ENCODE peak calls at places on chromosomes 7 and 10, in five cellular contexts. One of them, this sample, is unnamed.

GRCh38 chr7:80644054-80644453 is 5.6 kb downstream of the CD36 start:
- DNase-seq in HCT116: no peak
- DNase-seq in substantia nigra: no peak
- DNase-seq in ELR: no peak
- DNase-seq in NAMALWA: no peak
- DNase-seq in this sample: no peak

GRCh38 chr10:80708808-80709207 is 171.1 kb downstream of the SH2D4B start:
- DNase-seq in HCT116: no peak
- DNase-seq in NAMALWA: no peak
- DNase-seq in substantia nigra: no peak
- DNase-seq in ELR: no peak
- DNase-seq in this sample: no peak

GRCh38 chr7:20165146-20165510 is 52.1 kb downstream of the MACC1 start:
- DNase-seq in NAMALWA: no peak
- DNase-seq in HCT116: no peak
- DNase-seq in substantia nigra: no peak
- DNase-seq in ELR: no peak
- DNase-seq in this sample: no peak

GRCh38 chr7:104951546-104951945 is 62.5 kb upstream of the KMT2E start:
- DNase-seq in NAMALWA: no peak
- DNase-seq in substantia nigra: no peak
- DNase-seq in ELR: peak; percentile 37
- DNase-seq in HCT116: no peak
- DNase-seq in this sample: no peak

GRCh38 chr10:34102917-34103506 is 712.1 kb downstream of the PARD3 start:
- DNase-seq in ELR: peak; percentile 20
- DNase-seq in substantia nigra: no peak
- DNase-seq in HCT116: no peak
- DNase-seq in NAMALWA: no peak
- DNase-seq in this sample: no peak

GRCh38 chr10:132447446-132448247 is 50.6 kb downstream of the PWWP2B start:
- DNase-seq in HCT116: no peak
- DNase-seq in NAMALWA: peak; percentile 75
- DNase-seq in ELR: peak; percentile 90
- DNase-seq in substantia nigra: no peak
- DNase-seq in this sample: no peak

GRCh38 chr7:28530175-28531142 is 118.1 kb downstream of the CREB5 start:
- DNase-seq in NAMALWA: no peak
- DNase-seq in HCT116: no peak
- DNase-seq in ELR: no peak
- DNase-seq in substantia nigra: no peak
- DNase-seq in this sample: peak; percentile 90

GRCh38 chr10:34731885-34732701 is 83.0 kb downstream of the PARD3 start:
- DNase-seq in NAMALWA: no peak
- DNase-seq in ELR: peak; percentile 80
- DNase-seq in HCT116: no peak
- DNase-seq in substantia nigra: no peak
- DNase-seq in this sample: peak; percentile 83

GRCh38 chr7:134480202-134480601 is 21.3 kb upstream of the AKR1B1 start:
- DNase-seq in ELR: no peak
- DNase-seq in substantia nigra: no peak
- DNase-seq in HCT116: no peak
- DNase-seq in NAMALWA: no peak
- DNase-seq in this sample: no peak

GRCh38 chr7:66847879-66848810 is 72.9 kb upstream of the TMEM248 start:
- DNase-seq in HCT116: no peak
- DNase-seq in NAMALWA: no peak
- DNase-seq in ELR: peak; percentile 80
- DNase-seq in substantia nigra: no peak
- DNase-seq in this sample: no peak

GRCh38 chr10:78502208-78502943 is 468.7 kb downstream of the RPS24 start:
- DNase-seq in HCT116: no peak
- DNase-seq in substantia nigra: no peak
- DNase-seq in ELR: peak; percentile 63
- DNase-seq in NAMALWA: no peak
- DNase-seq in this sample: peak; percentile 12

GRCh38 chr7:71636329-71636728 is 504.4 kb downstream of the GALNT17 start:
- DNase-seq in ELR: no peak
- DNase-seq in HCT116: no peak
- DNase-seq in substantia nigra: no peak
- DNase-seq in NAMALWA: no peak
- DNase-seq in this sample: no peak

This sample was measured in dermis microvascular lymphatic vessel endothelial cell.